ENCODE peak calls at places on chromosomes 12 and 14, in nine cellular contexts. One of them, this sample, is unnamed.

GRCh38 chr14:50008562-50009355 is 107.6 kb downstream of the VCPKMT start:
- DNase-seq in stomach: no peak
- DNase-seq in dorsolateral prefrontal cortex: no peak
- DNase-seq in upper lobe of left lung: no peak
- DNase-seq in Caco-2: no peak
- DNase-seq in heart left ventricle: no peak
- DNase-seq in endothelial cell of umbilical vein: no peak
- DNase-seq in HCT116: no peak
- DNase-seq in thoracic aorta: no peak
- DNase-seq in this sample: no peak

GRCh38 chr14:100239200-100239839 is 376 bp downstream of the YY1 start:
- DNase-seq in heart left ventricle: peak; percentile 74
- DNase-seq in HCT116: no peak
- DNase-seq in upper lobe of left lung: peak; percentile 92
- DNase-seq in thoracic aorta: no peak
- DNase-seq in stomach: no peak
- DNase-seq in dorsolateral prefrontal cortex: no peak
- DNase-seq in Caco-2: peak; percentile 26
- DNase-seq in endothelial cell of umbilical vein: peak; percentile 36
- DNase-seq in this sample: peak; percentile 51

GRCh38 chr14:82075566-82075965 is 541.9 kb upstream of the SEL1L start:
- DNase-seq in heart left ventricle: no peak
- DNase-seq in endothelial cell of umbilical vein: no peak
- DNase-seq in Caco-2: peak; percentile 71
- DNase-seq in thoracic aorta: no peak
- DNase-seq in dorsolateral prefrontal cortex: no peak
- DNase-seq in HCT116: no peak
- DNase-seq in stomach: peak; percentile 27
- DNase-seq in upper lobe of left lung: no peak
- DNase-seq in this sample: peak; percentile 35

GRCh38 chr14:100645200-100645985 is 58.2 kb upstream of the BEGAIN start:
- DNase-seq in dorsolateral prefrontal cortex: peak; percentile 81
- DNase-seq in endothelial cell of umbilical vein: peak; percentile 68
- DNase-seq in upper lobe of left lung: peak; percentile 69
- DNase-seq in thoracic aorta: peak; percentile 19
- DNase-seq in stomach: peak; percentile 93
- DNase-seq in Caco-2: peak; percentile 86
- DNase-seq in HCT116: peak; percentile 76
- DNase-seq in heart left ventricle: peak; percentile 87
- DNase-seq in this sample: peak; percentile 93

GRCh38 chr12:112458751-112459150 is 40.0 kb downstream of the PTPN11 start:
- DNase-seq in HCT116: no peak
- DNase-seq in upper lobe of left lung: no peak
- DNase-seq in dorsolateral prefrontal cortex: no peak
- DNase-seq in stomach: no peak
- DNase-seq in endothelial cell of umbilical vein: no peak
- DNase-seq in thoracic aorta: no peak
- DNase-seq in heart left ventricle: no peak
- DNase-seq in Caco-2: no peak
- DNase-seq in this sample: no peak

GRCh38 chr14:100317897-100318808 is 5.0 kb upstream of the SLC25A47 start:
- DNase-seq in Caco-2: no peak
- DNase-seq in endothelial cell of umbilical vein: peak; percentile 70
- DNase-seq in dorsolateral prefrontal cortex: no peak
- DNase-seq in HCT116: peak; percentile 35
- DNase-seq in thoracic aorta: no peak
- DNase-seq in upper lobe of left lung: peak; percentile 94
- DNase-seq in stomach: peak; percentile 74
- DNase-seq in heart left ventricle: peak; percentile 91
- DNase-seq in this sample: peak; percentile 96

GRCh38 chr12:57160021-57160420 is 12.6 kb upstream of the LRP1-AS start:
- DNase-seq in heart left ventricle: no peak
- DNase-seq in Caco-2: no peak
- DNase-seq in thoracic aorta: no peak
- DNase-seq in stomach: no peak
- DNase-seq in HCT116: no peak
- DNase-seq in dorsolateral prefrontal cortex: no peak
- DNase-seq in upper lobe of left lung: no peak
- DNase-seq in endothelial cell of umbilical vein: no peak
- DNase-seq in this sample: no peak

GRCh38 chr12:77007476-77007875 is 57.9 kb downstream of the E2F7 start:
- DNase-seq in thoracic aorta: no peak
- DNase-seq in stomach: no peak
- DNase-seq in Caco-2: no peak
- DNase-seq in upper lobe of left lung: no peak
- DNase-seq in heart left ventricle: no peak
- DNase-seq in dorsolateral prefrontal cortex: no peak
- DNase-seq in HCT116: no peak
- DNase-seq in endothelial cell of umbilical vein: no peak
- DNase-seq in this sample: no peak

GRCh38 chr12:57864382-57864781 is 17.9 kb upstream of the CTDSP2 start:
- DNase-seq in heart left ventricle: no peak
- DNase-seq in dorsolateral prefrontal cortex: no peak
- DNase-seq in stomach: no peak
- DNase-seq in HCT116: no peak
- DNase-seq in endothelial cell of umbilical vein: no peak
- DNase-seq in thoracic aorta: no peak
- DNase-seq in upper lobe of left lung: no peak
- DNase-seq in Caco-2: no peak
- DNase-seq in this sample: peak; percentile 67

GRCh38 chr14:61355892-61356325 is 34.5 kb downstream of the PRKCH start:
- DNase-seq in upper lobe of left lung: no peak
- DNase-seq in dorsolateral prefrontal cortex: no peak
- DNase-seq in Caco-2: peak; percentile 70
- DNase-seq in thoracic aorta: no peak
- DNase-seq in stomach: no peak
- DNase-seq in HCT116: peak; percentile 98
- DNase-seq in endothelial cell of umbilical vein: peak; percentile 100
- DNase-seq in heart left ventricle: no peak
- DNase-seq in this sample: peak; percentile 19

GRCh38 chr14:69350892-69351291 is 47.2 kb downstream of the ERH start:
- DNase-seq in Caco-2: no peak
- DNase-seq in upper lobe of left lung: no peak
- DNase-seq in dorsolateral prefrontal cortex: no peak
- DNase-seq in stomach: no peak
- DNase-seq in endothelial cell of umbilical vein: no peak
- DNase-seq in heart left ventricle: no peak
- DNase-seq in HCT116: no peak
- DNase-seq in thoracic aorta: no peak
- DNase-seq in this sample: peak; percentile 43

GRCh38 chr12:56450241-56450640 is 1.0 kb upstream of the TIMELESS start:
- DNase-seq in heart left ventricle: no peak
- DNase-seq in HCT116: no peak
- DNase-seq in stomach: no peak
- DNase-seq in dorsolateral prefrontal cortex: no peak
- DNase-seq in endothelial cell of umbilical vein: no peak
- DNase-seq in Caco-2: no peak
- DNase-seq in thoracic aorta: no peak
- DNase-seq in upper lobe of left lung: no peak
- DNase-seq in this sample: no peak

GRCh38 chr12:116263844-116264243 is 13.6 kb downstream of the MED13L start:
- DNase-seq in Caco-2: no peak
- DNase-seq in dorsolateral prefrontal cortex: no peak
- DNase-seq in heart left ventricle: no peak
- DNase-seq in stomach: no peak
- DNase-seq in endothelial cell of umbilical vein: no peak
- DNase-seq in thoracic aorta: no peak
- DNase-seq in HCT116: no peak
- DNase-seq in upper lobe of left lung: no peak
- DNase-seq in this sample: no peak

GRCh38 chr12:57477710-57478681 is 1.7 kb downstream of the ARHGAP9 start:
- DNase-seq in stomach: no peak
- DNase-seq in heart left ventricle: no peak
- DNase-seq in endothelial cell of umbilical vein: no peak
- DNase-seq in thoracic aorta: no peak
- DNase-seq in dorsolateral prefrontal cortex: peak; percentile 47
- DNase-seq in HCT116: no peak
- DNase-seq in upper lobe of left lung: no peak
- DNase-seq in Caco-2: no peak
- DNase-seq in this sample: no peak

DNA sequence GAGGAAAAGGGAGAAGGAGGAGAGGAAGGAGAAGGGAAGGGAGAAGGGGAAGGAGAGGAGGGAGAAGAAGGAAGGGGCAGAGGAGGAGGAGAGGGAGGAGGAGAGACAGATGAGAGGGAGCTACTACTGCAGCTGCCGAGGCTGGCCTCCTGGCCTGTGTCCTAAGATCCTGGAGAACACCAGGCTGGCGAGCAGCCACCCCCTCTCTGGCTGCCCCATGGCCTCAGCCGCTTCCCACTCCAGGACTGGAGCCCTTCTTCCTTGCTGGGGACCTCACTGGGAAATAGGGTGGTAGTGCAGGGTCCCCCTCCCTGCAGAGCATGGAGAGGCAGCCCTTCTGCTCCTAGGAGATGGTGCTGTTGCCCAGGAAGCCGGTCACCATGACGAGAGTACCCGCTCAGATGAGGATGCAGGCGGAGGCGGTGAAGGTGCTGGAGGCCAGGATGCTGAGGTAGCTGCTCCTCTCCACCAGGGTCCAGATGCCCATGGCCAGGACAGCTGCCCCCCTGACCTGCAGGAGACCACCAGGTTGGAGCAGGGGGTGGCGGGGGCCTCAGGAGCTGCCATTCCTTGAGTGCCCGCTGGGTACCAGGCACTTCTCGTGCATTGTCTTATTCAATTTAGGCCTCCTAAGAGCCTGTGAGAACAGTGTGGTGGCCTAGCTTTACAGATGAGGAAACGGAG is 167.9 kb upstream of the PRMT8 start:
- DNase-seq in endothelial cell of umbilical vein: no peak
- DNase-seq in dorsolateral prefrontal cortex: no peak
- DNase-seq in thoracic aorta: no peak
- DNase-seq in Caco-2: no peak
- DNase-seq in heart left ventricle: no peak
- DNase-seq in upper lobe of left lung: peak; percentile 51
- DNase-seq in HCT116: no peak
- DNase-seq in stomach: no peak
- DNase-seq in this sample: no peak
- H3K27me3 ChIP-seq in endothelial cell of umbilical vein: peaks cover 2% of the 10 kb centered on the region
- H3K27me3 ChIP-seq in dorsolateral prefrontal cortex: no peaks in the 10 kb centered on the region
- H3K27me3 ChIP-seq in thoracic aorta: no peaks in the 10 kb centered on the region
- H3K27me3 ChIP-seq in Caco-2: peaks cover 2% of the 10 kb centered on the region
- H3K27me3 ChIP-seq in heart left ventricle: no peaks in the 10 kb centered on the region
- H3K27me3 ChIP-seq in upper lobe of left lung: no peaks in the 10 kb centered on the region
- H3K27me3 ChIP-seq in HCT116: no peaks in the 10 kb centered on the region
- H3K27me3 ChIP-seq in stomach: no peaks in the 10 kb centered on the region
- H3K27me3 ChIP-seq in this sample: no peaks in the 10 kb centered on the region

GRCh38 chr12:50271724-50272247 is 11.5 kb downstream of the LIMA1 start:
- DNase-seq in thoracic aorta: no peak
- DNase-seq in Caco-2: peak; percentile 41
- DNase-seq in HCT116: no peak
- DNase-seq in endothelial cell of umbilical vein: peak; percentile 63
- DNase-seq in upper lobe of left lung: no peak
- DNase-seq in dorsolateral prefrontal cortex: no peak
- DNase-seq in stomach: no peak
- DNase-seq in heart left ventricle: no peak
- DNase-seq in this sample: no peak
- H3K4me3 ChIP-seq in thoracic aorta: peak overlapping the region; percentile 67
- H3K4me3 ChIP-seq in Caco-2: no peak overlapping the region
- H3K4me3 ChIP-seq in HCT116: no peak overlapping the region
- H3K4me3 ChIP-seq in endothelial cell of umbilical vein: peak overlapping the region; percentile 29
- H3K4me3 ChIP-seq in upper lobe of left lung: peak overlapping the region; percentile 15
- H3K4me3 ChIP-seq in dorsolateral prefrontal cortex: no peak overlapping the region
- H3K4me3 ChIP-seq in stomach: peak overlapping the region; percentile 24
- H3K4me3 ChIP-seq in heart left ventricle: no peak overlapping the region
- H3K4me3 ChIP-seq in this sample: no peak overlapping the region

GRCh38 chr12:49293056-49293956 is 1.6 kb upstream of the PRPH start:
- DNase-seq in HCT116: no peak
- DNase-seq in Caco-2: no peak
- DNase-seq in stomach: peak; percentile 62
- DNase-seq in endothelial cell of umbilical vein: no peak
- DNase-seq in thoracic aorta: no peak
- DNase-seq in upper lobe of left lung: peak; percentile 48
- DNase-seq in dorsolateral prefrontal cortex: no peak
- DNase-seq in heart left ventricle: no peak
- DNase-seq in this sample: peak; percentile 70

GRCh38 chr12:49294804-49295086 is 202 bp upstream of the PRPH start:
- DNase-seq in HCT116: no peak
- DNase-seq in heart left ventricle: no peak
- DNase-seq in dorsolateral prefrontal cortex: no peak
- DNase-seq in endothelial cell of umbilical vein: no peak
- DNase-seq in stomach: no peak
- DNase-seq in Caco-2: no peak
- DNase-seq in upper lobe of left lung: no peak
- DNase-seq in thoracic aorta: no peak
- DNase-seq in this sample: no peak

GRCh38 chr12:49292729-49293055 is 2.3 kb upstream of the PRPH start:
- DNase-seq in Caco-2: no peak
- DNase-seq in upper lobe of left lung: no peak
- DNase-seq in stomach: peak; percentile 30
- DNase-seq in dorsolateral prefrontal cortex: no peak
- DNase-seq in endothelial cell of umbilical vein: no peak
- DNase-seq in thoracic aorta: no peak
- DNase-seq in HCT116: no peak
- DNase-seq in heart left ventricle: no peak
- DNase-seq in this sample: no peak

GRCh38 chr12:49295087-49296001 is at the start of gene PRPH:
- DNase-seq in Caco-2: no peak
- DNase-seq in heart left ventricle: peak; percentile 64
- DNase-seq in thoracic aorta: no peak
- DNase-seq in HCT116: no peak
- DNase-seq in stomach: no peak
- DNase-seq in endothelial cell of umbilical vein: no peak
- DNase-seq in dorsolateral prefrontal cortex: no peak
- DNase-seq in upper lobe of left lung: peak; percentile 87
- DNase-seq in this sample: peak; percentile 78

DNA sequence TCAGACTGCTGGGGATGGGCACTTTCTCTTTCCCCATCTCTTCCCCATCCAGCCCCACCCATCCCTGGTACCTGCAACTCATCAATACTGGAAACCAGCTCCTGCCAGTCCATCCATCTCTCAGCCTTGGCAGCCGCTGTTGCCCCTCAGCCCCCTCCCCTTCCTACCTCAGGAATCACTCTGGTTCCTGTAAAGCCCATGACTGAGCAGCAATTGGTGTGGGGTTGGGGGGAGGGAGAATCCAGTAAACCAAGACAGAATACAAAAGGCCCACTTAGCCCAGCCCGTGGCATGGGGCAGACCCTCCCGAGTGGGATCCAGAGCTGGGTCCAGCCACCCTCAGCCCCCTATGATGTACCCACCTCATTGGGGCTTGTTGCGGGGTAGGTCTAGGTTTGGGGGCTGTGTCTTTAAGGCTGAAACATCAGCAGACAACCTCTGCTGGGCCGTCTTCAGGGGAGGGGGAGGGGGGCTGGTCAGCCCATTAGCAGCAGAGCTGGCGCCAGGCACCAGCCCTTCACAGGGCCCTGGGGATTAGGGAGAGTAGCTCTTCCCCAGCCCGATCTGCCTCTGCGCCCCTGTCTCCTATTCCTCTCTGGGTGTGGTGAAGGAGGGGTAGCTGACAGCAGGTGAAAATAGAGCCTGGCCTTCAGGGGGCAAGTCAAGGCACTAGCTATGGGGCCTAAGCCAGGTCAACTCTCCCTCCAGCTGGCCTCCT is 702 bp upstream of the PRPH start:
- DNase-seq in Caco-2: no peak
- DNase-seq in upper lobe of left lung: no peak
- DNase-seq in endothelial cell of umbilical vein: no peak
- DNase-seq in heart left ventricle: no peak
- DNase-seq in HCT116: no peak
- DNase-seq in thoracic aorta: no peak
- DNase-seq in stomach: no peak
- DNase-seq in dorsolateral prefrontal cortex: no peak
- DNase-seq in this sample: peak; percentile 66
- H3K27me3 ChIP-seq in Caco-2: no peaks in the 10 kb centered on the region
- H3K27me3 ChIP-seq in upper lobe of left lung: peaks cover 42% of the 10 kb centered on the region
- H3K27me3 ChIP-seq in endothelial cell of umbilical vein: peaks cover 42% of the 10 kb centered on the region
- H3K27me3 ChIP-seq in heart left ventricle: peaks cover 30% of the 10 kb centered on the region
- H3K27me3 ChIP-seq in HCT116: no peaks in the 10 kb centered on the region
- H3K27me3 ChIP-seq in thoracic aorta: peaks cover 12% of the 10 kb centered on the region
- H3K27me3 ChIP-seq in stomach: peaks cover 46% of the 10 kb centered on the region
- H3K27me3 ChIP-seq in dorsolateral prefrontal cortex: peaks cover 43% of the 10 kb centered on the region
- H3K27me3 ChIP-seq in this sample: peaks cover 69% of the 10 kb centered on the region

GRCh38 chr14:37027188-37027824 is 145.1 kb downstream of the SLC25A21 start:
- DNase-seq in heart left ventricle: no peak
- DNase-seq in HCT116: no peak
- DNase-seq in thoracic aorta: no peak
- DNase-seq in endothelial cell of umbilical vein: no peak
- DNase-seq in upper lobe of left lung: no peak
- DNase-seq in Caco-2: no peak
- DNase-seq in dorsolateral prefrontal cortex: no peak
- DNase-seq in stomach: no peak
- DNase-seq in this sample: no peak
- H3K4me3 ChIP-seq in heart left ventricle: no peak overlapping the region
- H3K4me3 ChIP-seq in HCT116: no peak overlapping the region
- H3K4me3 ChIP-seq in thoracic aorta: no peak overlapping the region
- H3K4me3 ChIP-seq in endothelial cell of umbilical vein: no peak overlapping the region
- H3K4me3 ChIP-seq in upper lobe of left lung: no peak overlapping the region
- H3K4me3 ChIP-seq in Caco-2: no peak overlapping the region
- H3K4me3 ChIP-seq in dorsolateral prefrontal cortex: no peak overlapping the region
- H3K4me3 ChIP-seq in stomach: no peak overlapping the region
- H3K4me3 ChIP-seq in this sample: no peak overlapping the region